ENCODE peak calls at places on chromosomes 11 and 22, in eight cellular contexts. Y, C, S, G, A, M, N and J are unnamed samples.

GRCh38 chr11:6300325-6300724 is 20.0 kb downstream of the CAVIN3 start:
- DNase-seq in Y (no peak), N (no peak), M (no peak), A (no peak), C (no peak), G (no peak), S (no peak), J (no peak)

GRCh38 chr11:28529046-28529445 is 420.9 kb downstream of the METTL15 start:
- DNase-seq in G (no peak), N (no peak), M (no peak), C (no peak), A (peak), Y (no peak), S (no peak), J (no peak)

GRCh38 chr22:40509401-40510134 is 127.0 kb downstream of the MRTFA start:
- DNase-seq in S (peak), N (peak), C (no peak), A (peak), G (peak), M (peak), Y (peak), J (no peak)

GRCh38 chr22:46576556-46577351 is 39.3 kb upstream of the CELSR1 start:
- DNase-seq in G (peak), N (peak), C (peak), S (peak), Y (peak), M (peak), A (peak), J (peak)

GRCh38 chr22:26892401-26893033 is 235.1 kb downstream of the MIAT start:
- DNase-seq in N (no peak), G (peak), A (no peak), S (no peak), Y (no peak), C (no peak), M (peak), J (no peak)

GRCh38 chr11:62370743-62371440 is 33.6 kb downstream of the ASRGL1 start:
- DNase-seq in Y (no peak), G (no peak), N (no peak), S (no peak), M (peak), A (no peak), C (no peak), J (peak)

GRCh38 chr11:59207988-59208432 is 4.7 kb downstream of the MPEG1 start:
- DNase-seq in M (peak), S (peak), G (no peak), C (no peak), N (peak), A (peak), Y (no peak), J (peak)

GRCh38 chr22:39219071-39220050 is 25.4 kb downstream of the PDGFB start:
- DNase-seq in M (no peak), S (no peak), C (peak), G (peak), Y (no peak), N (no peak), A (no peak), J (no peak)

GRCh38 chr11:112017538-112017937 is 7.7 kb upstream of the DLAT start:
- DNase-seq in S (no peak), G (no peak), N (peak), A (peak), Y (no peak), C (no peak), M (no peak), J (no peak)

GRCh38 chr22:47292546-47293320 is 530.3 kb downstream of the TBC1D22A start:
- DNase-seq in S (peak), Y (no peak), N (no peak), C (no peak), G (no peak), M (peak), A (no peak), J (no peak)

GRCh38 chr11:12280199-12280837 is 97.1 kb upstream of the PARVA start:
- DNase-seq in Y (no peak), C (peak), N (no peak), S (peak), G (no peak), A (no peak), M (peak), J (no peak)

GRCh38 chr22:46042786-46043185 is 65.8 kb upstream of the WNT7B start:
- DNase-seq in N (no peak), A (no peak), S (peak), Y (peak), G (peak), C (no peak), M (peak), J (no peak)

GRCh38 chr11:27861706-27862430 is 161.6 kb upstream of the BDNF start:
- DNase-seq in S (no peak), Y (no peak), M (no peak), C (no peak), A (peak), G (no peak), N (peak), J (no peak)

GRCh38 chr11:72347691-72348090 is 86.6 kb downstream of the CLPB start:
- DNase-seq in S (no peak), G (no peak), N (no peak), Y (no peak), M (no peak), A (no peak), C (no peak), J (no peak)

GRCh38 chr11:72257551-72257950 is 13.6 kb upstream of the PHOX2A start:
- DNase-seq in G (no peak), A (no peak), Y (no peak), M (no peak), N (no peak), C (no peak), S (no peak), J (no peak)

GRCh38 chr11:443542-444199 is 1.9 kb upstream of the ANO9 start:
- DNase-seq in M (no peak), G (no peak), A (peak), Y (no peak), N (no peak), C (peak), S (no peak), J (no peak)

GRCh38 chr22:36331912-36332622 is 55.7 kb downstream of the MYH9 start:
- DNase-seq in G (peak), S (peak), N (peak), Y (peak), M (peak), C (peak), A (peak), J (peak)

GRCh38 chr11:128886401-128887119 is 4.6 kb upstream of the KCNJ5 start:
- DNase-seq in N (no peak), C (no peak), M (peak), S (peak), G (no peak), A (no peak), Y (no peak), J (no peak)

GRCh38 chr22:46007003-46007847 is 30.3 kb upstream of the WNT7B start:
- DNase-seq in M (peak), S (peak), Y (peak), G (peak), A (peak), C (peak), N (peak), J (no peak)

GRCh38 chr22:39650996-39651782 is 80.6 kb downstream of the CACNA1I start:
- DNase-seq in C (no peak), Y (no peak), A (no peak), G (no peak), N (no peak), M (no peak), S (no peak), J (no peak)

GRCh38 chr11:44785856-44786606 is 59.3 kb downstream of the TSPAN18 start:
- DNase-seq in A (no peak), S (no peak), C (no peak), M (no peak), G (peak), Y (no peak), N (no peak), J (no peak)

GRCh38 chr22:30649430-30650007 is 13.9 kb downstream of the SLC35E4 start:
- DNase-seq in Y (peak), G (no peak), M (peak), N (peak), A (peak), S (no peak), C (peak), J (peak)

GRCh38 chr11:76666830-76667229 is 3.7 kb downstream of the LRRC32 start:
- DNase-seq in Y (no peak), M (no peak), G (peak), A (no peak), C (no peak), S (no peak), N (no peak), J (no peak)

GRCh38 chr22:24775769-24776492 is 1.4 kb upstream of the PIWIL3 start:
- DNase-seq in M (no peak), A (peak), C (no peak), N (peak), G (no peak), Y (no peak), S (no peak), J (no peak)

GRCh38 chr11:77207618-77208313 is 79.7 kb downstream of the MYO7A start:
- DNase-seq in N (peak), G (no peak), A (peak), S (no peak), M (no peak), C (no peak), Y (no peak), J (no peak)

GRCh38 chr22:44392446-44392921 is 79.7 kb upstream of the SHISAL1 start:
- DNase-seq in A (no peak), C (peak), Y (peak), G (peak), M (no peak), N (no peak), S (no peak), J (no peak)

GRCh38 chr22:35310556-35311550 is 11.2 kb downstream of the TOM1 start:
- DNase-seq in Y (no peak), S (no peak), N (no peak), M (no peak), C (no peak), G (no peak), A (no peak), J (peak)

GRCh38 chr11:26287067-26287518 is 44.8 kb upstream of the ANO3 start:
- DNase-seq in M (no peak), Y (no peak), A (peak), S (no peak), G (no peak), N (no peak), C (no peak), J (no peak)

GRCh38 chr11:74326665-74327064 is 15.2 kb upstream of the P4HA3 start:
- DNase-seq in S (no peak), C (no peak), A (no peak), G (no peak), M (no peak), N (no peak), Y (no peak), J (no peak)

GRCh38 chr11:113377606-113378005 is 10.0 kb upstream of the ANKK1 start:
- DNase-seq in M (no peak), S (no peak), A (peak), C (no peak), N (peak), G (no peak), Y (no peak), J (no peak)

GRCh38 chr11:113378013-113378412 is 9.6 kb upstream of the ANKK1 start:
- DNase-seq in Y (no peak), S (no peak), N (no peak), A (no peak), C (no peak), M (no peak), G (no peak), J (no peak)

GRCh38 chr11:113373981-113374560 is 13.5 kb upstream of the ANKK1 start:
- DNase-seq in C (no peak), Y (no peak), M (no peak), A (no peak), N (no peak), G (no peak), S (peak), J (no peak)

GRCh38 chr11:113375402-113375801 is 12.2 kb upstream of the ANKK1 start:
- DNase-seq in S (peak), A (no peak), N (no peak), G (no peak), C (no peak), M (no peak), Y (no peak), J (no peak)

DNA sequence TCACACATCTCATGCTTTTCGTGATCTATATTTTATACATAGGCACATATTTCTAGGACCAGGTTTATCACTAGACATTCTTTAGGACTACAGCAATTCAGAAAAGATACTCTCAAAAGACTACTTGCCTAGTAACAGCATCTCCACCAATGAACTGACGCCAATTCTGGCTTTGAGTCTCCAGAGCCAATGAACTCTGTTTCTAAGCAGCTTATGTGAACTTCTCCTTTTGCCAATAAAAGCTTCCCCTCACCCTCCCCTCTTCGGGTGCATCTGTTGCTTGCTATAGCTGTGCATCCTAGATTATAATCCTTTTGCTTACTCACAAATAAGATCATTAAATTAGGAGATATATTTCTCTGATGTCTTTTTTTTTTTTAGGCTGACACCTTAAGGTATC is 11.4 kb upstream of the ANKK1 start:
- DNase-seq in G (no peak), M (no peak), S (no peak), C (no peak), Y (no peak), N (peak), A (peak), J (peak)
- H3K4me3 ChIP-seq in G (no peak), M (no peak), S (no peak), C (no peak), Y (no peak), N (no peak), A (no peak), J (no peak)

DNA sequence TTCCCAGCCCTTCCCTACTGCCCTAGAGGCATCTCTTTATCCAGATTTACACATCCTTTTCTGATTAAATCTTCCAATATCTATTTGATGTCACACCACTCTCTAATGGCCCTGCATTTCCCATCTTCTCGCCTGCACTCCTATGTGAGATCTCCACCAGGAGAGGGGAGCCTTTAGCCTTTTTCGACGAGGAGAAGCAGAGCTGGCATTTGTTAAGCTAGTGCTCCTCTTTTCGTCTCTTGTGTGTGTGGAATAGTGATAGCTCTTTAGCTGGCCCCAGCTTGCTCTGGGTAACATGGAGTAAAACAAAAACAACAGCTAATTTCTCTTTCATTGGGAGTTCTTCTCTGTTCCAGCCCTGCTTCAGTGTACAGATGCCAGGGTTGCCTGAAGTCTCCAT is 536.5 kb downstream of the NTM start:
- DNase-seq in G (no peak), Y (no peak), A (no peak), M (no peak), S (no peak), N (peak), C (no peak), J (no peak)
- TF ChIP-seq CTCF in G (no peak), Y (peak), A (peak), M (no peak), S (no peak), N (peak), C (no peak), J (no peak)

GRCh38 chr11:19370100-19370861 is 129.5 kb upstream of the E2F8 start:
- DNase-seq in C (no peak), M (no peak), A (peak), G (peak), Y (peak), S (peak), N (peak), J (no peak)

GRCh38 chr11:19367051-19367709 is 126.4 kb upstream of the E2F8 start:
- DNase-seq in N (peak), S (no peak), M (no peak), G (no peak), A (peak), C (no peak), Y (no peak), J (no peak)

GRCh38 chr11:19368726-19369364 is 128.1 kb upstream of the E2F8 start:
- DNase-seq in G (no peak), A (peak), C (no peak), S (no peak), Y (no peak), N (peak), M (no peak), J (no peak)

DNA sequence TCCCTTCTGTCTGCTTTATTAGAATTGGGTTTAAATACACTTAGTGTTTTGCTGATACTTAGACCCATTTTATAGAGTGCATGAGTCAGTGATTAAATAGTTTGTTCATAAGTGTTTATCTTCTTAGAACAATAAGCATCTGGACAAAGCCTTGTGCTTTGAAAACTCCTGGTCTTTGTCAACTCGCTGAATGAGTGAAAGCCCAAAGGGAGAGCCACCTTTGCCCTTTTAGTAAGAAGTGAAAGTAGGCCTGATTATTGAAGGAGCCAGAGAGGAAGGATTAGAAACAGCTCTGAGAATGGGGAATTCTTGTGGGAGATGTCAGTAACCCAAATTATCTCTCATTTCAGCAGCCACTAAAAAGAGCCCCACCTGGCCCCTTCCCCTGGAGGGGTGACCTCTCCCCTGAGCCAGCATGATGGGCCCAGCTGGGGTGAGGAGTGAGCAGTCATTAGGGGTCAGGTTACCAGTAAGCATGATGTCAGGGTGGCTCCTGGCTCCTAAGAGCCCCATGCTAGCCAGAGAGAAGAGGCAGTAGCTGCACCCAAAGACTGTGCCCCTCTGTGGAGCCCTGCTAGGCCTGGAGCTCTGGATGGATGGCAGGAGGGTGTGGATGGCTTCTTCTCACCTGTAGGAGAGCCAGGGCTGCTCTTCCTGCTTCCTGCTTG is 125.1 kb upstream of the E2F8 start:
- DNase-seq in A (peak), Y (no peak), S (no peak), N (peak), M (no peak), C (no peak), G (no peak), J (peak)
- H3K4me3 ChIP-seq in A (no peak), Y (no peak), S (no peak), N (no peak), M (no peak), C (no peak), G (no peak), J (no peak)

DNA sequence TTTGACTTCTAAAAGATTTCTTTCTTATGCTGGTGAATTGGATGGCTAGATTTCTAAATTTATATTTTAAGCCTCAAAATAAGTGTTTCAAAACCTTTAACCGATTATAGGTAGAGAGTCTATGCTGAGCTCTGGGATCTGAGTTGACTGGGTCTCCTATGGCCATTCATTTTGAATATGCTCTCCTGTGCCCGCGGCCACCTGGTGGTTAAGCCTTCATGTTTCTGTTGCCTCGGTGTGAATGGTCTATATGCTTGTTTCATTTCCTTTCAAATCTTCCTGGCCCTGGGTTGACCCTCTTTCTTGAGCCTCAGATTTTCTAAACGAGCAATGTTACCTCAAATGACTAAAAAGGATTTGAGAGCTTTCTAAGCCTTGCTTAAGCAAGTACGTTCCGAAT is 789.3 kb upstream of the KIRREL3 start:
- DNase-seq in Y (no peak), C (no peak), N (no peak), S (no peak), M (no peak), G (no peak), A (peak), J (peak)
- TF ChIP-seq CTCF in Y (peak), C (peak), N (no peak), S (peak), M (no peak), G (no peak), A (peak), J (peak)

DNA sequence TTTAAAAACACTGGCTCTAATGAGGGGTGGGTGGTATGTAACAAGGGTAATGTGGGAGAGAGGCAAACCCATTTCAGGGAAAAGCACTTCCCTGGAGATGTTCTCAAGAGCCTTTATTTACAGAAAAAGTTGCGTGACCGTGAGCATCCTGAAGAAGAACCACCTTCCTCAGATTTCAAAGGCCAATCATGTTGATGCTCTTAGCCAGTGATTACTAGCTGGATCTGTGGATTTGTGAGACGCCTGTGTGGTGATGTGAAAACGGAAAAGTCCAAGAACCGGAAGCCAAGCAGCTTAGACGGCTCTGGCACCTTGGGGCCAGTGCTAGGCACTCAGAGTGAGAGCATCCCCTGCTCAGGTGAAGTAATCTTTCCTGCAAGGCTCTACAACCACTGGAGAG is 12.6 kb upstream of the UBASH3B start:
- DNase-seq in M (no peak), N (no peak), S (no peak), G (no peak), C (no peak), A (peak), Y (no peak), J (no peak)
- H3K4me3 ChIP-seq in M (no peak), N (no peak), S (no peak), G (no peak), C (no peak), A (no peak), Y (no peak), J (no peak)

GRCh38 chr11:2150206-2150847 is 10.7 kb downstream of the INS start:
- DNase-seq in S (no peak), Y (no peak), C (no peak), G (no peak), A (peak), M (no peak), N (peak), J (no peak)
- TF ChIP-seq CTCF in S (peak), Y (peak), C (peak), G (no peak), A (peak), M (peak), N (peak), J (no peak)